ENCODE peak calls at places on chromosome 13, in four cellular contexts. One of them, this sample, is unnamed.

GRCh38 chr13:77331421-77331820 is 4.5 kb upstream of the MYCBP2 start:
- DNase-seq in WTC11: no peak
- DNase-seq in HepG2: no peak
- DNase-seq in K562: no peak
- DNase-seq in this sample: no peak

GRCh38 chr13:48979892-48980291 is 4.2 kb downstream of the FNDC3A start:
- DNase-seq in WTC11: no peak
- DNase-seq in HepG2: no peak
- DNase-seq in K562: no peak
- DNase-seq in this sample: no peak

GRCh38 chr13:107553838-107554237 is 661.5 kb downstream of the LIG4 start:
- DNase-seq in WTC11: no peak
- DNase-seq in HepG2: no peak
- DNase-seq in K562: no peak
- DNase-seq in this sample: no peak

GRCh38 chr13:41505209-41505835 is 48.0 kb downstream of the RGCC start:
- DNase-seq in WTC11: no peak
- DNase-seq in HepG2: no peak
- DNase-seq in K562: no peak
- DNase-seq in this sample: no peak

GRCh38 chr13:30319130-30319529 is 11.8 kb upstream of the KATNAL1 start:
- DNase-seq in WTC11: no peak
- DNase-seq in HepG2: no peak
- DNase-seq in K562: no peak
- DNase-seq in this sample: peak; percentile 25

GRCh38 chr13:79898202-79898826 is 417.4 kb downstream of the NDFIP2 start:
- DNase-seq in WTC11: no peak
- DNase-seq in HepG2: no peak
- DNase-seq in K562: no peak
- DNase-seq in this sample: no peak

GRCh38 chr13:113954046-113954841 is 19.6 kb downstream of the C13orf46 start:
- DNase-seq in WTC11: no peak
- DNase-seq in HepG2: no peak
- DNase-seq in K562: no peak
- DNase-seq in this sample: no peak

GRCh38 chr13:50615234-50615633 is 228.3 kb downstream of the DLEU7 start:
- DNase-seq in WTC11: no peak
- DNase-seq in HepG2: no peak
- DNase-seq in K562: no peak
- DNase-seq in this sample: no peak

GRCh38 chr13:73411067-73411809 is 352.4 kb downstream of the KLF5 start:
- DNase-seq in WTC11: no peak
- DNase-seq in HepG2: no peak
- DNase-seq in K562: no peak
- DNase-seq in this sample: no peak

GRCh38 chr13:112911285-112911701 is 57.7 kb upstream of the MCF2L start:
- DNase-seq in WTC11: no peak
- DNase-seq in HepG2: no peak
- DNase-seq in K562: no peak
- DNase-seq in this sample: no peak

GRCh38 chr13:41061075-41061913 is at the start of gene WBP4:
- DNase-seq in WTC11: peak; percentile 92
- DNase-seq in HepG2: peak; percentile 89
- DNase-seq in K562: peak; percentile 92
- DNase-seq in this sample: peak; percentile 81

GRCh38 chr13:73451120-73452029 is 392.6 kb downstream of the KLF5 start:
- DNase-seq in WTC11: no peak
- DNase-seq in HepG2: peak; percentile 62
- DNase-seq in K562: no peak
- DNase-seq in this sample: no peak

GRCh38 chr13:31970237-31970930 is 61.2 kb upstream of the FRY start:
- DNase-seq in WTC11: no peak
- DNase-seq in HepG2: no peak
- DNase-seq in K562: no peak
- DNase-seq in this sample: no peak

GRCh38 chr13:27952931-27953670 is 16.0 kb downstream of the CDX2 start:
- DNase-seq in WTC11: peak; percentile 40
- DNase-seq in HepG2: peak; percentile 15
- DNase-seq in K562: no peak
- DNase-seq in this sample: no peak

GRCh38 chr13:63420685-63421084 is 2005.0 kb upstream of the PCDH20 start:
- DNase-seq in WTC11: no peak
- DNase-seq in HepG2: no peak
- DNase-seq in K562: no peak
- DNase-seq in this sample: no peak

GRCh38 chr13:113846639-113847318 is 17.1 kb downstream of the GAS6 start:
- DNase-seq in WTC11: peak; percentile 8
- DNase-seq in HepG2: no peak
- DNase-seq in K562: no peak
- DNase-seq in this sample: no peak

GRCh38 chr13:64239372-64239771 is 2823.7 kb upstream of the PCDH20 start:
- DNase-seq in WTC11: no peak
- DNase-seq in HepG2: no peak
- DNase-seq in K562: no peak
- DNase-seq in this sample: no peak

GRCh38 chr13:41751277-41751676 is 209.6 kb downstream of the VWA8 start:
- DNase-seq in WTC11: no peak
- DNase-seq in HepG2: no peak
- DNase-seq in K562: peak; percentile 41
- DNase-seq in this sample: no peak

GRCh38 chr13:43390582-43390981 is 367.2 kb downstream of the DNAJC15 start:
- DNase-seq in WTC11: no peak
- DNase-seq in HepG2: no peak
- DNase-seq in K562: no peak
- DNase-seq in this sample: no peak

GRCh38 chr13:59672445-59672844 is 491.3 kb downstream of the DIAPH3 start:
- DNase-seq in WTC11: no peak
- DNase-seq in HepG2: no peak
- DNase-seq in K562: no peak
- DNase-seq in this sample: no peak

GRCh38 chr13:50129065-50129922 is 114.0 kb downstream of the KCNRG start:
- DNase-seq in WTC11: no peak
- DNase-seq in HepG2: no peak
- DNase-seq in K562: no peak
- DNase-seq in this sample: no peak

GRCh38 chr13:59690857-59691500 is 472.7 kb downstream of the DIAPH3 start:
- DNase-seq in WTC11: no peak
- DNase-seq in HepG2: peak; percentile 79
- DNase-seq in K562: no peak
- DNase-seq in this sample: no peak

GRCh38 chr13:45341799-45342584 is 1.0 kb upstream of the TPT1 start:
- DNase-seq in WTC11: no peak
- DNase-seq in HepG2: no peak
- DNase-seq in K562: peak; percentile 47
- DNase-seq in this sample: peak; percentile 32

GRCh38 chr13:21229241-21230024 is 53.0 kb downstream of the MRPL57 start:
- DNase-seq in WTC11: no peak
- DNase-seq in HepG2: no peak
- DNase-seq in K562: no peak
- DNase-seq in this sample: no peak

GRCh38 chr13:34772206-34772605 is 169.9 kb upstream of the NBEA start:
- DNase-seq in WTC11: no peak
- DNase-seq in HepG2: no peak
- DNase-seq in K562: no peak
- DNase-seq in this sample: no peak

GRCh38 chr13:81334481-81334880 is 993.6 kb upstream of the SPRY2 start:
- DNase-seq in WTC11: no peak
- DNase-seq in HepG2: no peak
- DNase-seq in K562: no peak
- DNase-seq in this sample: no peak

GRCh38 chr13:27791901-27792392 is 336 bp upstream of the GSX1 start:
- DNase-seq in WTC11: no peak
- DNase-seq in HepG2: no peak
- DNase-seq in K562: no peak
- DNase-seq in this sample: no peak

GRCh38 chr13:30019648-30020626 is 169.5 kb upstream of the UBL3 start:
- DNase-seq in WTC11: no peak
- DNase-seq in HepG2: no peak
- DNase-seq in K562: no peak
- DNase-seq in this sample: no peak

GRCh38 chr13:94333131-94333820 is 146.2 kb downstream of the DCT start:
- DNase-seq in WTC11: no peak
- DNase-seq in HepG2: no peak
- DNase-seq in K562: no peak
- DNase-seq in this sample: no peak

GRCh38 chr13:34867590-34867989 is 74.5 kb upstream of the NBEA start:
- DNase-seq in WTC11: no peak
- DNase-seq in HepG2: no peak
- DNase-seq in K562: no peak
- DNase-seq in this sample: no peak

GRCh38 chr13:41587490-41587889 is 130.1 kb downstream of the RGCC start:
- DNase-seq in WTC11: peak; percentile 38
- DNase-seq in HepG2: no peak
- DNase-seq in K562: no peak
- DNase-seq in this sample: peak; percentile 12

GRCh38 chr13:102680133-102680717 is 14.6 kb downstream of the METTL21C start:
- DNase-seq in WTC11: no peak
- DNase-seq in HepG2: no peak
- DNase-seq in K562: no peak
- DNase-seq in this sample: no peak

GRCh38 chr13:113918580-113918979 is 54.7 kb upstream of the GAS6 start:
- DNase-seq in WTC11: peak; percentile 3
- DNase-seq in HepG2: no peak
- DNase-seq in K562: no peak
- DNase-seq in this sample: no peak

GRCh38 chr13:34104853-34105252 is 286.9 kb downstream of the RFC3 start:
- DNase-seq in WTC11: no peak
- DNase-seq in HepG2: no peak
- DNase-seq in K562: no peak
- DNase-seq in this sample: no peak

GRCh38 chr13:27861165-27861564 is 58.6 kb upstream of the PDX1 start:
- DNase-seq in WTC11: no peak
- DNase-seq in HepG2: no peak
- DNase-seq in K562: no peak
- DNase-seq in this sample: no peak

GRCh38 chr13:101139076-101139475 is 277.2 kb downstream of the NALCN start:
- DNase-seq in WTC11: no peak
- DNase-seq in HepG2: no peak
- DNase-seq in K562: no peak
- DNase-seq in this sample: no peak

GRCh38 chr13:104580931-104581330 is 1514.7 kb upstream of the SLC10A2 start:
- DNase-seq in WTC11: no peak
- DNase-seq in HepG2: no peak
- DNase-seq in K562: no peak
- DNase-seq in this sample: no peak

GRCh38 chr13:104571890-104572229 is 1505.6 kb upstream of the SLC10A2 start:
- DNase-seq in WTC11: no peak
- DNase-seq in HepG2: no peak
- DNase-seq in K562: no peak
- DNase-seq in this sample: no peak

GRCh38 chr13:104571161-104571889 is 1505.1 kb upstream of the SLC10A2 start:
- DNase-seq in WTC11: peak; percentile 64
- DNase-seq in HepG2: peak; percentile 16
- DNase-seq in K562: peak; percentile 0
- DNase-seq in this sample: peak; percentile 30

DNA sequence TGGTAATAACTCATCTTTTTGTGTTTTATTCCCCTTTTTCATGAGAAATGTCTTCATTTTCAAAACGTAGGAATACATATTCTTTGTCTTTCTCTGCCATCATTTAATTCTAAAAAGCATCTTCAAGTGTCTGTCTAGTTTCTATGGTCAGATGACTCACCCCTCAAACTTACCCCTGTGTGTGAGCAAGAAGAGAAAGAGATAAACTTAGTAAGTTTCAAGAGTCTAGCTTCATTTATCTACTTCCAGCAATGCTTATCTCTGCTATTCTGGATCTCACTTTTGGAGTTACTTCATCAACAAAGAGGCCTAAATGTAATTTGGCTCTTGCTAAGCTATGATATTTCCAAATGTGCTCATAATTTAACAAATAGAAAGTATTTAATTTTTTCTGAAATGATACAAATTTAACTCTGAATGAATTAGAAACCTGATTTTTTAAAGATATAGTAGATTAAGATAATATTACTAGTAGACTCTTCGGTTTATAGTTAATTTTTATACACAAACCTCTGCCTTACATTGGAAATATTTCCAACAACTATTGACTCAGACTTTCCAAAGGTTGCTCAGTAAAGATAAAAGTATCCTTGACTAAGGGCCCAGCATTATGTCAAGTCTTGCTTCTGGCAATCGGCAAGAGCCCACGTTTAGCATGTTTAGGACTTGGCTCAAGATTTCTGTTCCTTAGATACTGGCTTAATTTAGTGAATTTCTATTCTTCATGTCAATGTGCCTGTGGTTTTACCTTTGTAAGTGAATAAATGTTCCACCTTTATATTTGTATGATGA is 1511.0 kb upstream of the SLC10A2 start:
- DNase-seq in WTC11: no peak
- DNase-seq in HepG2: no peak
- DNase-seq in K562: no peak
- DNase-seq in this sample: no peak
- TF ChIP-seq ELF4 in WTC11: no peak
- TF ChIP-seq ELF4 in HepG2: no peak
- TF ChIP-seq ELF4 in K562: no peak
- TF ChIP-seq ELF4 in this sample: no peak

GRCh38 chr13:36476661-36477060 is 44.4 kb downstream of the CCNA1 start:
- DNase-seq in WTC11: no peak
- DNase-seq in HepG2: no peak
- DNase-seq in K562: no peak
- DNase-seq in this sample: no peak

GRCh38 chr13:36480726-36481485 is 48.6 kb downstream of the CCNA1 start:
- DNase-seq in WTC11: no peak
- DNase-seq in HepG2: no peak
- DNase-seq in K562: no peak
- DNase-seq in this sample: no peak

GRCh38 chr13:36475468-36475867 is 43.2 kb downstream of the CCNA1 start:
- DNase-seq in WTC11: peak; percentile 58
- DNase-seq in HepG2: peak; percentile 33
- DNase-seq in K562: peak; percentile 18
- DNase-seq in this sample: no peak
- TF ChIP-seq ELF4 in WTC11: no peak
- TF ChIP-seq ELF4 in HepG2: no peak
- TF ChIP-seq ELF4 in K562: no peak
- TF ChIP-seq ELF4 in this sample: no peak

DNA sequence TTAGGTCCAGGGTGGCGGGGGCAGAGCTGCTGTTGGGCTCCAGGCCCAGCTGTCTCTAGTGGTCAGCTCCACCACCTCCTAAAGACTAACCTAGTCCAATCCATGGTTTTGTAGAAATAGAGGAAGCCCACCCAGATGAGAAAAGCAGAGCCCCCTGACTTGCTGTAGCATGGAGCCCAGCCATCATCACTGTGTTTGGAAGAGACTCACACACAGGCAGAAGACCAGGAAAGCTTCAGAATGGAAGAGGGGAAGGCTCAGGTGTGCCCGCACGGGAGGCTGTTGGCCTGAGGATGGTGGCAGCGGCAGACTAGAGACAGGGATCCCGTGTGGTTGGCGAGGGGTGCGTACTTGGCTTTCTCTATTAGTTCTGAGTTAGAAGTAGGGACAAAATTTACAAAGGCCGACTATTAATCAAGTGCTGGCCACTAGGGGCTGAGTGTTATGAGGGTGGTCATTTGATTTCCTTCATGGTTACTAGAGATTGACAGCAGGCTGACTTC is 193.2 kb upstream of the SOX1 start:
- DNase-seq in WTC11: no peak
- DNase-seq in HepG2: no peak
- DNase-seq in K562: no peak
- DNase-seq in this sample: no peak
- TF ChIP-seq ELF4 in WTC11: no peak
- TF ChIP-seq ELF4 in HepG2: no peak
- TF ChIP-seq ELF4 in K562: no peak
- TF ChIP-seq ELF4 in this sample: no peak

GRCh38 chr13:51806571-51806970 is 2.6 kb upstream of the DHRS12 start:
- DNase-seq in WTC11: no peak
- DNase-seq in HepG2: no peak
- DNase-seq in K562: peak; percentile 26
- DNase-seq in this sample: no peak
- TF ChIP-seq ELF4 in WTC11: no peak
- TF ChIP-seq ELF4 in HepG2: no peak
- TF ChIP-seq ELF4 in K562: no peak
- TF ChIP-seq ELF4 in this sample: no peak